ENCODE peak calls at places on chromosomes 5 and 9, in nine cellular contexts. T, C, Y, B, E, R, X, I and L are unnamed samples.

GRCh38 chr9:83432104-83432627 is 106.0 kb downstream of the FRMD3 start:
- DNase-seq in X (peak; percentile 50), E (no peak), B (no peak), C (peak; percentile 61), Y (peak; percentile 40), R (no peak), I (peak; percentile 25), T (peak; percentile 73), L (peak; percentile 35)

GRCh38 chr5:102910240-102911226 is 155.4 kb downstream of the PAM start:
- DNase-seq in X (peak; percentile 67), I (peak; percentile 32), B (no peak), T (no peak), R (no peak), C (no peak), E (no peak), Y (peak; percentile 2), L (peak; percentile 81)

GRCh38 chr5:177194278-177194677 is 60.7 kb downstream of the NSD1 start:
- DNase-seq in X (peak; percentile 83), T (no peak), I (peak; percentile 96), B (peak; percentile 84), Y (peak; percentile 33), E (peak; percentile 73), C (no peak), R (no peak), L (peak; percentile 80)

GRCh38 chr5:151239237-151239861 is 13.6 kb upstream of the GM2A start:
- DNase-seq in B (peak; percentile 61), I (no peak), E (peak; percentile 64), C (peak; percentile 61), Y (peak; percentile 67), T (peak; percentile 91), R (peak; percentile 28), X (peak; percentile 78), L (no peak)

GRCh38 chr5:127555826-127556225 is 38.4 kb downstream of the PRRC1 start:
- DNase-seq in T (no peak), Y (no peak), X (no peak), B (no peak), C (no peak), R (no peak), I (no peak), E (no peak), L (no peak)

GRCh38 chr5:89457411-89458329 is 574.7 kb upstream of the MEF2C start:
- DNase-seq in I (peak; percentile 44), Y (no peak), E (peak; percentile 26), T (peak; percentile 59), C (no peak), R (no peak), B (peak; percentile 6), X (peak; percentile 52), L (peak; percentile 35)

GRCh38 chr5:67770431-67771025 is 445.0 kb upstream of the PIK3R1 start:
- DNase-seq in X (peak; percentile 12), Y (no peak), E (peak; percentile 71), R (no peak), C (no peak), I (no peak), B (no peak), T (no peak), L (no peak)

GRCh38 chr5:180353226-180353962 is at the start of gene GFPT2:
- DNase-seq in B (peak; percentile 53), E (peak; percentile 88), C (peak; percentile 97), R (peak; percentile 68), T (peak; percentile 87), Y (peak; percentile 94), X (peak; percentile 77), I (no peak), L (no peak)

GRCh38 chr9:133609311-133610098 is at the start of gene FAM163B:
- DNase-seq in C (peak; percentile 90), T (no peak), Y (peak; percentile 15), E (peak; percentile 86), R (peak; percentile 51), B (peak; percentile 9), X (peak; percentile 40), I (no peak), L (no peak)

GRCh38 chr5:150137168-150137957 is 18.3 kb downstream of the PDGFRB start:
- DNase-seq in R (no peak), Y (no peak), E (peak; percentile 52), C (no peak), T (no peak), X (no peak), B (peak; percentile 60), I (no peak), L (no peak)

GRCh38 chr5:160260881-160261815 is 31.8 kb downstream of the FABP6 start:
- DNase-seq in T (no peak), R (no peak), Y (no peak), I (peak; percentile 4), X (peak; percentile 87), B (peak; percentile 99), C (peak; percentile 54), E (peak; percentile 87), L (no peak)

GRCh38 chr9:75467141-75467540 is 378.8 kb downstream of the OSTF1 start:
- DNase-seq in Y (no peak), R (no peak), I (no peak), B (no peak), X (no peak), E (no peak), T (no peak), C (no peak), L (no peak)

GRCh38 chr5:142977363-142978051 is 207.3 kb downstream of the ARHGAP26 start:
- DNase-seq in X (peak; percentile 96), C (no peak), E (no peak), R (no peak), Y (no peak), T (no peak), B (peak; percentile 94), I (peak; percentile 76), L (peak; percentile 78)

GRCh38 chr5:67432601-67433000 is 236.0 kb upstream of the CD180 start:
- DNase-seq in Y (no peak), R (no peak), E (no peak), B (no peak), T (no peak), X (peak; percentile 37), C (no peak), I (no peak), L (no peak)

GRCh38 chr5:80917596-80917995 is 42.6 kb upstream of the RASGRF2 start:
- DNase-seq in R (no peak), I (peak; percentile 59), Y (no peak), X (no peak), E (no peak), T (no peak), C (no peak), B (no peak), L (no peak)

GRCh38 chr5:179238628-179238970 is 106.7 kb downstream of the ADAMTS2 start:
- DNase-seq in I (no peak), E (no peak), X (no peak), C (no peak), R (no peak), B (no peak), Y (no peak), T (no peak), L (no peak)

GRCh38 chr5:179241175-179241574 is 104.1 kb downstream of the ADAMTS2 start:
- DNase-seq in R (no peak), X (no peak), Y (no peak), B (no peak), I (no peak), C (no peak), E (no peak), T (no peak), L (no peak)

GRCh38 chr5:179240561-179240960 is 104.7 kb downstream of the ADAMTS2 start:
- DNase-seq in X (no peak), T (no peak), E (no peak), B (no peak), I (no peak), R (no peak), C (no peak), Y (no peak), L (no peak)

GRCh38 chr5:179237770-179238627 is 107.3 kb downstream of the ADAMTS2 start:
- DNase-seq in C (no peak), R (no peak), I (no peak), Y (no peak), X (no peak), E (no peak), B (no peak), T (peak; percentile 48), L (no peak)

DNA sequence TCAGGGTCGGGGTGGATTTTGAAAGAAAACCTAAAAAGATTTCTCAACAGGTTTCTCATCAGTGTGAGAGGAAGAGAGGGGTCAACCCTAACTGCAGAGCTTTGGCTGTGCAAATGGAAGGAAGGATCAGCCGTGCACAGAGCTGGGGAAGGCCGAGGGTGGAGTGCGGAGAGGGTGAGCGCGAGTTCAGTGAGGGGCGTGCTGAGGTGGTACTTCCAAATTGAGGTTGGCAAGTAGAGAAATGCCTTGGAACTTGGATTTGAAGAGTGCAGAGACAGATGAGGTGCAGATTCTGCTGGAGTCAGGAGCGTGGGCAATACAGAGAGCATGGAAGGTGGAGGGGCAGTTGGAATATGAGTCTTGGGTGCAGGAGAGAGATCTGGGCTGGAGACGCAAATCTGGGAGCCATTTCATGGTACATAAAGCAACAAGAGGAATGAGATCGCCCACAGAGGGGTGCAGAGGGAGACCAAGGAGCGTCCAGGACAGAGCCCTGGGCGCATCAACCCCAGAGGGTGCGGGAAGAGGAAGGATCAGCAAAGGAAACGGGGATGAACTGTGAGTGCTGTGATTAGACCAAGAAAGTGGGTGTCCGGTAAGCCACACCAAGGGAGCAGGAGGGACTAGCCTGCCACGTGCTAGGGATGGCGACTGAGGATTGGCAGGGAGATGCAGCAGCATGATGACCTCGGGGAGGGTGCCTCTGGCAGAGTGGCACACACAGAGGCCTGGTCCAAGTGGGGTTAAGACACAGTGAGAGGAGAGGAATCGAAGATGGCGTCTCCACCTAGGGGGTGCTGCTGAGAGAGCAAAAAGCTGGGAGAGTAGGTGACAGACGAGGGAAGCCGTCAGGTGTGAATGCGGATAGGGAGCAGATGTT is 105.8 kb downstream of the ADAMTS2 start:
- DNase-seq in C (no peak), E (no peak), I (no peak), R (no peak), X (no peak), Y (no peak), B (no peak), T (peak; percentile 30), L (no peak)
- TF ChIP-seq CTCF in C (no peak), E (no peak), I (no peak), R (peak; percentile 15), X (no peak), Y (no peak), B (no peak), T (no peak), L (no peak)

GRCh38 chr9:81609782-81610738 is 79.3 kb downstream of the TLE1 start:
- DNase-seq in X (peak; percentile 9), B (peak; percentile 38), I (no peak), R (peak; percentile 11), T (no peak), Y (no peak), E (no peak), C (no peak), L (no peak)
- H3K4me3 ChIP-seq in X (no peak overlapping the region), B (no peak overlapping the region), I (no peak overlapping the region), R (no peak overlapping the region), T (no peak overlapping the region), Y (no peak overlapping the region), E (no peak overlapping the region), C (no peak overlapping the region), L (no peak overlapping the region)

DNA sequence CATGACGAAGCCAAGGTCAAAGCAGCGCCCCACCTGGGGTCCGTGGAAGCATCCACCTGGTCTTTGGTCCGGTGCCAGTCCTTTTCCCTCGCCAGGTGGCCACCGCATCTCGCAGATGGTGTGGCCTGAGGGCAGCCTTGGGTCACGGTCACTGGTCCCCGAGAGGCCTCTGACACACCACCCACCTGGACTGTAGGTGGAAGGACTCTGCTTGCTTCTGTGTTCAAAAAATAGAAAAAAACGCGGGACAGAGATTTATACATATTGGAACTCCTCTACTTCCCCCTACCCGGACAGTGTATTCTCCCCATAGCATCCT is 466 bp upstream of the TTC39B start:
- DNase-seq in I (no peak), E (no peak), T (no peak), R (no peak), B (no peak), C (peak; percentile 4), X (no peak), Y (no peak), L (no peak)
- TF ChIP-seq CTCF in I (no peak), E (no peak), T (no peak), R (peak; percentile 48), B (no peak), C (no peak), X (no peak), Y (peak; percentile 6), L (no peak)

GRCh38 chr9:77981332-77981731 is 50.3 kb downstream of the GNAQ start:
- DNase-seq in I (no peak), E (peak; percentile 49), B (peak; percentile 59), Y (no peak), X (peak; percentile 76), R (no peak), T (no peak), C (peak; percentile 41), L (no peak)
- H3K4me3 ChIP-seq in I (no peak overlapping the region), E (no peak overlapping the region), B (no peak overlapping the region), Y (no peak overlapping the region), X (no peak overlapping the region), R (no peak overlapping the region), T (no peak overlapping the region), C (no peak overlapping the region), L (no peak overlapping the region)